ENCODE peak calls at places on chromosome 19, in five cellular contexts. One of them, this sample, is unnamed.

GRCh38 chr19:6376512-6377193 is 920 bp upstream of the PSPN start:
- DNase-seq in uterus: no peak
- DNase-seq in GM04503: no peak
- DNase-seq in astrocyte: no peak
- DNase-seq in activated T-helper 1 cell treated with Interleukin-2 at 50 U/mL for 16 hours: no peak
- DNase-seq in this sample: no peak

GRCh38 chr19:17302391-17303166 is 646 bp downstream of the ABHD8 start:
- DNase-seq in uterus: peak; percentile 42
- DNase-seq in GM04503: no peak
- DNase-seq in astrocyte: no peak
- DNase-seq in activated T-helper 1 cell treated with Interleukin-2 at 50 U/mL for 16 hours: peak; percentile 17
- DNase-seq in this sample: no peak

GRCh38 chr19:9945319-9945966 is 9.1 kb upstream of the OLFM2 start:
- DNase-seq in uterus: peak; percentile 98
- DNase-seq in GM04503: peak; percentile 99
- DNase-seq in astrocyte: peak; percentile 99
- DNase-seq in activated T-helper 1 cell treated with Interleukin-2 at 50 U/mL for 16 hours: no peak
- DNase-seq in this sample: peak; percentile 86

GRCh38 chr19:15636026-15636425 is 4.7 kb upstream of the CYP4F3 start:
- DNase-seq in uterus: no peak
- DNase-seq in GM04503: no peak
- DNase-seq in astrocyte: no peak
- DNase-seq in activated T-helper 1 cell treated with Interleukin-2 at 50 U/mL for 16 hours: no peak
- DNase-seq in this sample: no peak

GRCh38 chr19:18226956-18227780 is 930 bp upstream of the PDE4C start:
- DNase-seq in uterus: no peak
- DNase-seq in GM04503: no peak
- DNase-seq in astrocyte: no peak
- DNase-seq in activated T-helper 1 cell treated with Interleukin-2 at 50 U/mL for 16 hours: no peak
- DNase-seq in this sample: no peak

GRCh38 chr19:39157275-39157996 is 31.9 kb downstream of the PAK4 start:
- DNase-seq in uterus: no peak
- DNase-seq in GM04503: no peak
- DNase-seq in astrocyte: peak; percentile 25
- DNase-seq in activated T-helper 1 cell treated with Interleukin-2 at 50 U/mL for 16 hours: no peak
- DNase-seq in this sample: no peak

GRCh38 chr19:55383789-55384575 is at the start of gene TMEM238:
- DNase-seq in uterus: peak; percentile 47
- DNase-seq in GM04503: no peak
- DNase-seq in astrocyte: peak; percentile 56
- DNase-seq in activated T-helper 1 cell treated with Interleukin-2 at 50 U/mL for 16 hours: no peak
- DNase-seq in this sample: peak; percentile 75

GRCh38 chr19:1880611-1881392 is 4.5 kb downstream of the ABHD17A start:
- DNase-seq in uterus: no peak
- DNase-seq in GM04503: no peak
- DNase-seq in astrocyte: no peak
- DNase-seq in activated T-helper 1 cell treated with Interleukin-2 at 50 U/mL for 16 hours: no peak
- DNase-seq in this sample: no peak

GRCh38 chr19:17687857-17688784 is at the start of gene UNC13A:
- DNase-seq in uterus: no peak
- DNase-seq in GM04503: no peak
- DNase-seq in astrocyte: no peak
- DNase-seq in activated T-helper 1 cell treated with Interleukin-2 at 50 U/mL for 16 hours: peak; percentile 13
- DNase-seq in this sample: peak; percentile 65

GRCh38 chr19:40449506-40449905 is 5.4 kb upstream of the SERTAD3 start:
- DNase-seq in uterus: no peak
- DNase-seq in GM04503: no peak
- DNase-seq in astrocyte: no peak
- DNase-seq in activated T-helper 1 cell treated with Interleukin-2 at 50 U/mL for 16 hours: no peak
- DNase-seq in this sample: no peak

GRCh38 chr19:4555657-4556561 is 3.6 kb downstream of the SEMA6B start:
- DNase-seq in uterus: no peak
- DNase-seq in GM04503: no peak
- DNase-seq in astrocyte: no peak
- DNase-seq in activated T-helper 1 cell treated with Interleukin-2 at 50 U/mL for 16 hours: no peak
- DNase-seq in this sample: no peak

GRCh38 chr19:12913011-12913561 is 6.0 kb downstream of the SYCE2 start:
- DNase-seq in uterus: peak; percentile 61
- DNase-seq in GM04503: peak; percentile 11
- DNase-seq in astrocyte: peak; percentile 36
- DNase-seq in activated T-helper 1 cell treated with Interleukin-2 at 50 U/mL for 16 hours: no peak
- DNase-seq in this sample: no peak

GRCh38 chr19:47036233-47036651 is 12.2 kb downstream of the TMEM160 start:
- DNase-seq in uterus: no peak
- DNase-seq in GM04503: no peak
- DNase-seq in astrocyte: no peak
- DNase-seq in activated T-helper 1 cell treated with Interleukin-2 at 50 U/mL for 16 hours: no peak
- DNase-seq in this sample: no peak

GRCh38 chr19:33359581-33359980 is 13.9 kb upstream of the CEBPG start:
- DNase-seq in uterus: no peak
- DNase-seq in GM04503: no peak
- DNase-seq in astrocyte: no peak
- DNase-seq in activated T-helper 1 cell treated with Interleukin-2 at 50 U/mL for 16 hours: no peak
- DNase-seq in this sample: no peak

GRCh38 chr19:2569596-2570465 is 93.9 kb downstream of the GADD45B start:
- DNase-seq in uterus: no peak
- DNase-seq in GM04503: no peak
- DNase-seq in astrocyte: no peak
- DNase-seq in activated T-helper 1 cell treated with Interleukin-2 at 50 U/mL for 16 hours: no peak
- DNase-seq in this sample: no peak